ENCODE peak calls at places on chromosomes 16 and 17, in six cellular contexts. F is CD8-positive, alpha-beta T cell; O is NCI-H510A; A is NCI-H1417; D is AG10803; S is T-helper 2 cell. T is an unnamed sample.

GRCh38 chr17:65415991-65416390 is 145.5 kb downstream of the AXIN2 start:
- DNase-seq in F (no peak), O (no peak), A (no peak), D (no peak), S (no peak), T (no peak)

GRCh38 chr16:78995441-78995840 is 605.1 kb downstream of the MAF start:
- DNase-seq in F (no peak), O (no peak), A (peak; percentile 6), D (no peak), S (no peak), T (no peak)

GRCh38 chr16:65975049-65975708 is 391.3 kb upstream of the CDH5 start:
- DNase-seq in F (no peak), O (no peak), A (no peak), D (peak; percentile 67), S (no peak), T (no peak)

GRCh38 chr16:65919116-65919515 is 447.4 kb upstream of the CDH5 start:
- DNase-seq in F (no peak), O (no peak), A (no peak), D (no peak), S (no peak), T (no peak)

GRCh38 chr16:7268182-7268581 is 64.5 kb upstream of the RBFOX1 start:
- DNase-seq in F (no peak), O (no peak), A (peak; percentile 23), D (no peak), S (no peak), T (peak; percentile 24)

GRCh38 chr16:85312642-85313540 is 200.6 kb upstream of the CIBAR2 start:
- DNase-seq in F (no peak), O (peak; percentile 63), A (peak; percentile 58), D (no peak), S (no peak), T (no peak)

GRCh38 chr17:77254961-77255741 is 114.4 kb downstream of the SEC14L1 start:
- DNase-seq in F (no peak), O (no peak), A (peak; percentile 87), D (peak; percentile 91), S (no peak), T (peak; percentile 34)

GRCh38 chr17:64411999-64412771 is 21.5 kb upstream of the PECAM1 start:
- DNase-seq in F (no peak), O (no peak), A (peak; percentile 78), D (peak; percentile 13), S (no peak), T (no peak)

GRCh38 chr16:22844426-22844825 is 30.5 kb downstream of the HS3ST2 start:
- DNase-seq in F (no peak), O (no peak), A (no peak), D (no peak), S (no peak), T (no peak)

GRCh38 chr17:68614718-68615117 is 13.6 kb upstream of the FAM20A start:
- DNase-seq in F (no peak), O (no peak), A (no peak), D (no peak), S (no peak), T (no peak)